ENCODE peak calls at places on chromosomes 11 and 22, in ten cellular contexts. M is BE2C; D is breast epithelium; Y is left ventricle myocardium superior; X is EH; V is stimulated activated CD4-positive, alpha-beta T cell treated with anti-CD3 and anti-CD28 coated beads, TNF-alpha, amount 100 ng/mL, for 4 hours; L is GM23338; G is heart left ventricle; A is fibroblast of pulmonary artery; H is GM12891. O is an unnamed sample.

GRCh38 chr22:44191036-44191454 is 10.3 kb downstream of the PARVG start:
- DNase-seq in H (peak; percentile 65), G (no peak), M (no peak), Y (no peak), L (no peak), D (no peak), X (peak; percentile 25), A (no peak), V (no peak), O (no peak)

GRCh38 chr22:20881869-20882815 is 23.3 kb downstream of the SNAP29 start:
- DNase-seq in X (no peak), A (no peak), D (no peak), L (no peak), H (no peak), M (no peak), G (no peak), V (no peak), Y (no peak), O (no peak)

GRCh38 chr22:37356922-37357321 is 70.4 kb downstream of the ELFN2 start:
- DNase-seq in D (no peak), H (no peak), L (no peak), Y (no peak), X (no peak), M (no peak), G (no peak), V (no peak), A (no peak), O (no peak)

GRCh38 chr11:29249713-29250112 is 767.1 kb downstream of the KCNA4 start:
- DNase-seq in L (no peak), M (no peak), X (no peak), D (no peak), A (no peak), H (no peak), Y (no peak), V (no peak), G (no peak), O (no peak)

GRCh38 chr11:12066056-12066798 is 44.2 kb upstream of the MICAL2 start:
- DNase-seq in A (peak; percentile 92), M (no peak), G (no peak), X (peak; percentile 98), Y (no peak), L (no peak), D (no peak), V (no peak), H (no peak), O (no peak)

GRCh38 chr11:74057251-74058151 is 48.6 kb upstream of the UCP3 start:
- DNase-seq in M (no peak), X (peak; percentile 51), D (no peak), G (no peak), L (no peak), H (no peak), Y (no peak), A (peak; percentile 45), V (no peak), O (no peak)

GRCh38 chr11:83827520-83827919 is 541.4 kb upstream of the CCDC90B start:
- DNase-seq in G (no peak), M (no peak), D (no peak), X (peak; percentile 87), H (no peak), A (peak; percentile 16), Y (no peak), V (no peak), L (no peak), O (no peak)

GRCh38 chr22:22394589-22394988 is 114.0 kb downstream of the ZNF280B start:
- DNase-seq in G (no peak), A (no peak), L (no peak), V (no peak), D (no peak), X (no peak), H (no peak), M (no peak), Y (no peak), O (no peak)

GRCh38 chr22:47192651-47193437 is 430.4 kb downstream of the TBC1D22A start:
- DNase-seq in L (no peak), G (peak; percentile 6), H (no peak), Y (no peak), V (no peak), M (no peak), X (no peak), A (no peak), D (peak; percentile 43), O (no peak)

GRCh38 chr11:6402061-6402470 is 11.8 kb downstream of the SMPD1 start:
- DNase-seq in G (no peak), Y (no peak), X (no peak), L (no peak), V (no peak), D (no peak), A (no peak), M (no peak), H (no peak), O (no peak)

GRCh38 chr11:36110698-36111410 is 167.0 kb downstream of the LDLRAD3 start:
- DNase-seq in H (no peak), X (no peak), V (no peak), M (no peak), Y (no peak), D (no peak), A (no peak), G (no peak), L (no peak), O (no peak)

GRCh38 chr11:100515087-100515486 is 172.0 kb upstream of the ARHGAP42 start:
- DNase-seq in X (peak; percentile 52), H (no peak), G (no peak), A (peak; percentile 25), V (no peak), M (no peak), D (no peak), L (peak; percentile 83), Y (no peak), O (no peak)

GRCh38 chr11:8693010-8693551 is 10.5 kb downstream of the RPL27A start:
- DNase-seq in X (no peak), M (no peak), L (no peak), H (no peak), G (no peak), D (no peak), A (no peak), Y (no peak), V (no peak), O (no peak)

GRCh38 chr11:112793416-112793815 is 167.8 kb upstream of the NCAM1 start:
- DNase-seq in H (no peak), Y (no peak), V (no peak), L (no peak), M (no peak), G (no peak), D (no peak), A (no peak), X (no peak), O (no peak)

GRCh38 chr11:113991718-113992458 is 17.0 kb downstream of the HTR3A start:
- DNase-seq in M (peak; percentile 81), L (no peak), Y (no peak), D (no peak), A (peak; percentile 21), X (peak; percentile 31), G (no peak), V (no peak), H (no peak), O (no peak)

GRCh38 chr11:123122341-123122740 is 60.4 kb upstream of the HSPA8 start:
- DNase-seq in X (peak; percentile 66), V (no peak), H (no peak), M (peak; percentile 56), D (no peak), G (no peak), L (no peak), Y (peak; percentile 37), A (peak; percentile 90), O (no peak)

GRCh38 chr11:132464939-132465338 is 1067.4 kb downstream of the OPCML start:
- DNase-seq in H (no peak), Y (no peak), L (no peak), X (peak; percentile 19), M (no peak), V (no peak), G (no peak), D (no peak), A (no peak), O (no peak)

GRCh38 chr22:46386312-46386711 is 50.8 kb downstream of the TRMU start:
- DNase-seq in V (no peak), A (no peak), G (no peak), Y (no peak), X (no peak), L (peak; percentile 55), H (no peak), D (no peak), M (no peak), O (no peak)

GRCh38 chr11:1499899-1500298 is 13.3 kb upstream of the MOB2 start:
- DNase-seq in V (no peak), A (no peak), M (no peak), G (no peak), H (no peak), X (no peak), Y (peak; percentile 17), D (no peak), L (no peak), O (no peak)

GRCh38 chr22:44266811-44267760 is 45.7 kb downstream of the SHISAL1 start:
- DNase-seq in X (no peak), V (no peak), Y (peak; percentile 49), G (no peak), H (no peak), L (no peak), A (no peak), D (no peak), M (no peak), O (no peak)

GRCh38 chr22:32904044-32904443 is 102.5 kb downstream of the TIMP3 start:
- DNase-seq in X (peak; percentile 62), L (peak; percentile 83), D (no peak), V (no peak), A (peak; percentile 59), M (peak; percentile 76), G (peak; percentile 52), H (no peak), Y (no peak), O (no peak)

GRCh38 chr11:30735946-30736345 is 149.8 kb upstream of the MPPED2 start:
- DNase-seq in L (peak; percentile 50), H (no peak), A (no peak), M (no peak), Y (no peak), G (no peak), D (no peak), V (no peak), X (no peak), O (no peak)

GRCh38 chr22:42920101-42920820 is 63.2 kb upstream of the ARFGAP3 start:
- DNase-seq in G (no peak), M (no peak), L (no peak), X (peak; percentile 84), D (no peak), Y (no peak), A (peak; percentile 44), V (no peak), H (no peak), O (no peak)

GRCh38 chr22:43006753-43007152 is 8.2 kb downstream of the PACSIN2 start:
- DNase-seq in G (no peak), Y (no peak), L (no peak), D (no peak), V (no peak), A (no peak), H (no peak), M (no peak), X (no peak), O (no peak)